ENCODE peak calls at places on chromosomes 5 and 9, in eight cellular contexts. E is tibial artery; B is left ventricle myocardium inferior; G is naive thymus-derived CD4-positive, alpha-beta T cell; S is gastrocnemius medialis; L is heart right ventricle; N is CD4-positive, alpha-beta T cell; M is sigmoid colon. C is an unnamed sample.

GRCh38 chr5:134902071-134902801 is 2.7 kb upstream of the PCBD2 start:
- DNase-seq in E (no peak), B (no peak), G (no peak), S (no peak), L (no peak), N (no peak), M (no peak), C (no peak)

GRCh38 chr5:93967923-93968322 is 226.5 kb upstream of the POU5F2 start:
- DNase-seq in E (no peak), B (no peak), G (no peak), S (no peak), L (no peak), N (no peak), M (no peak), C (no peak)

GRCh38 chr5:31346896-31347557 is 153.5 kb downstream of the CDH6 start:
- DNase-seq in E (no peak), B (no peak), G (no peak), S (no peak), L (no peak), N (no peak), M (no peak), C (no peak)

GRCh38 chr9:88403340-88403739 is 15.1 kb downstream of the SPIN1 start:
- DNase-seq in E (no peak), B (no peak), G (no peak), S (no peak), L (no peak), N (no peak), M (no peak), C (no peak)

GRCh38 chr5:147403659-147404640 is 105.9 kb downstream of the DPYSL3 start:
- DNase-seq in E (peak; percentile 87), B (no peak), G (no peak), S (peak; percentile 82), L (peak; percentile 65), N (no peak), M (peak; percentile 93), C (no peak)

GRCh38 chr9:131302244-131303075 is 12.9 kb downstream of the PLPP7 start:
- DNase-seq in E (no peak), B (peak; percentile 46), G (no peak), S (peak; percentile 97), L (no peak), N (no peak), M (no peak), C (no peak)

GRCh38 chr9:23073136-23073535 is 626.5 kb downstream of the DMRTA1 start:
- DNase-seq in E (no peak), B (no peak), G (no peak), S (no peak), L (no peak), N (no peak), M (no peak), C (no peak)

GRCh38 chr5:93741136-93741811 is at the start of gene POU5F2:
- DNase-seq in E (no peak), B (no peak), G (no peak), S (no peak), L (no peak), N (no peak), M (no peak), C (peak; percentile 8)

GRCh38 chr9:87518702-87519335 is 21.2 kb downstream of the DAPK1 start:
- DNase-seq in E (peak; percentile 80), B (peak; percentile 60), G (no peak), S (peak; percentile 65), L (peak; percentile 34), N (no peak), M (peak; percentile 92), C (no peak)

GRCh38 chr5:37532976-37533740 is 154.0 kb downstream of the WDR70 start:
- DNase-seq in E (no peak), B (no peak), G (no peak), S (no peak), L (no peak), N (no peak), M (no peak), C (no peak)

GRCh38 chr5:59615272-59615671 is 278.3 kb downstream of the PDE4D start:
- DNase-seq in E (no peak), B (no peak), G (no peak), S (no peak), L (no peak), N (no peak), M (no peak), C (no peak)

GRCh38 chr5:15992918-15993317 is 186.7 kb downstream of the MARCHF11 start:
- DNase-seq in E (no peak), B (no peak), G (no peak), S (no peak), L (no peak), N (no peak), M (no peak), C (no peak)

GRCh38 chr5:1660037-1660400 is 136.3 kb upstream of the LPCAT1 start:
- DNase-seq in E (no peak), B (no peak), G (no peak), S (no peak), L (no peak), N (no peak), M (no peak), C (no peak)

GRCh38 chr5:1660511-1660910 is 136.8 kb upstream of the LPCAT1 start:
- DNase-seq in E (no peak), B (no peak), G (no peak), S (no peak), L (no peak), N (no peak), M (no peak), C (no peak)

GRCh38 chr5:1658665-1659064 is 134.9 kb upstream of the LPCAT1 start:
- DNase-seq in E (no peak), B (no peak), G (no peak), S (no peak), L (no peak), N (no peak), M (no peak), C (no peak)

GRCh38 chr5:1661311-1661710 is 137.6 kb upstream of the LPCAT1 start:
- DNase-seq in E (no peak), B (peak; percentile 3), G (no peak), S (no peak), L (no peak), N (no peak), M (peak; percentile 49), C (no peak)

GRCh38 chr5:1659100-1660036 is 135.6 kb upstream of the LPCAT1 start:
- DNase-seq in E (no peak), B (no peak), G (no peak), S (no peak), L (no peak), N (no peak), M (no peak), C (no peak)
- H3K27me3 ChIP-seq in E (peaks cover 80% of the 10 kb centered on the region), B (peaks cover 92% of the 10 kb centered on the region), G (no peaks in the 10 kb centered on the region), S (peaks cover 16% of the 10 kb centered on the region), L (peaks cover 65% of the 10 kb centered on the region), N (peaks cover 27% of the 10 kb centered on the region), M (peaks cover 24% of the 10 kb centered on the region), C (no peaks in the 10 kb centered on the region)

DNA sequence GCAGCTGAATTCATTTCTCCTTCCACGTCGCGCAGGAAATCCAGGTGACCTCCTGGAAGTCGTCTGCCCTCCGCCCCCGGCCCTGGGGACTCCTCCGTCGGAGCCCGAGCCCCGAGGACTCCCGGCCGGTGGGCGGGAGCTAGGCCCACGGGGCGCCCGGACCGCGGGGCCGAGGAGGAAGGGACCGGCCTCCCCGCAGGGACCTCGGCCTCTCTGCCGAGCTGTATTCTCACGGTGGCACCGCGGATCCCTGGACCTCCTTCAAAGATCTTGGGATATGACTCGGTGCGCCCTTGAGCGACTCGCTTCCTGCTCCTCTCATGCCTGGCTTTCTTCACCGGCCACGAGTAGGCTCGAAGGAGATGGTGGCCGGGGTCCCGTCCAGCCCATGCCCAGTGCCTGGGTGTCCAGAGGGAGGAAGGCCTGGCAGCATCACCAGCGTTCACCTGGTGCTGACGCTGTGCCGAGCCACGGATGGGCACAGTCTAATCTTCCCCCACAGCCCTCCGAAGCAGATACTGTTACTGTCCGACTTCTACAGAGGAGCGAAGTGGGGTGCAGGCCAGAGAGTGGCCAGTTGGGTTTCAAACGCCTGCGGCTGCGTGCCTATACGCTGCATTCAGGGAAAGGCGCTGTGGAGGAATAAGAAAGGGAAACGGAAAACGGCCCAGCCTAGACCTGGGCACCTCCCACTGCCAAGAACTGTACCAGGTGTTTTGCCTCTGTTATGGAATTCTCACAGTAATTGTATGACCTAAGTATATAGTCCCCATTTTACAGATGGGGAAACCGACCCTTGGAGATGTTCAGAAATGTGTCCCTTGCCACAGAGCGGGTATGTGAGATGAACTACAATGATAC is 47.3 kb downstream of the PAX5 start:
- DNase-seq in E (no peak), B (no peak), G (no peak), S (no peak), L (no peak), N (no peak), M (no peak), C (no peak)
- H3K27me3 ChIP-seq in E (peaks cover 73% of the 10 kb centered on the region), B (peaks cover 100% of the 10 kb centered on the region), G (peaks cover 18% of the 10 kb centered on the region), S (peaks cover 40% of the 10 kb centered on the region), L (peaks cover 99% of the 10 kb centered on the region), N (peaks cover 71% of the 10 kb centered on the region), M (peaks cover 32% of the 10 kb centered on the region), C (peaks cover 3% of the 10 kb centered on the region)

GRCh38 chr9:36932198-36932597 is 101.9 kb downstream of the PAX5 start:
- DNase-seq in E (no peak), B (no peak), G (no peak), S (no peak), L (no peak), N (no peak), M (no peak), C (no peak)

GRCh38 chr9:36928210-36928609 is 105.9 kb downstream of the PAX5 start:
- DNase-seq in E (no peak), B (no peak), G (no peak), S (no peak), L (no peak), N (no peak), M (no peak), C (no peak)

GRCh38 chr9:36930941-36931340 is 103.1 kb downstream of the PAX5 start:
- DNase-seq in E (no peak), B (no peak), G (no peak), S (no peak), L (no peak), N (no peak), M (no peak), C (no peak)

GRCh38 chr9:36929350-36929675 is 104.8 kb downstream of the PAX5 start:
- DNase-seq in E (no peak), B (no peak), G (no peak), S (no peak), L (no peak), N (no peak), M (no peak), C (no peak)

DNA sequence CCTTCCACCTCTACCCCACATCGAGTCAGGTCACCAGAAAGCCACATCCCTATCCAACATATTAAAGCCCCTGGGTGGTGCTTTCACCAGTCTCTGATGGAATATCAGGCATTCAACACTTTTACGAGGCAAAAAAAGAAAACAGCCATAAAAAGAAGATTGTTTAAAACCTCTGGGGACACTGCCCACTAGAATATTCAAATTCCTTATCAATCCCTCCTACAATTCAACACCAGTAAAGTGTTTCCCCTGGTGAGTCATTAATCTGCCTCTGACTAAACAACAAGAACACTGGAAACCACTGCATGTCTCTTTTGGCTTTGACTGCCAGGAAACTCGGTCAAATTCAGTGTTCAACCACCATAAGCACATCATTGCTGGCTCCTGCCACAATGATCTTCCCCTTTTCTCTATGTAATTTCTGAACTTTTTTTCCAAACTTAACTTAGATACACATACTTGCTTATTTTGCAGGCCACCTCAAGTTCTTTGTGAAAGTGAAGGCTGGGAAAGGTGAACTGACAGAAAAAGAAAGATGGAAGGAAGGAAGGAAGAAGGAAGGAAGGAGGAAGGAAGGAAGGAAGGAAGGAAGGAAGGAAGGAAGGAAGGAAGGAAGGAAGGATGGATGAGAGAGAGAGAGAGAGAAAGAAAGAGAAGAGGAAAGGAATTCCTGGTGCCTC is 105.3 kb downstream of the PAX5 start:
- DNase-seq in E (no peak), B (no peak), G (no peak), S (no peak), L (no peak), N (no peak), M (no peak), C (no peak)
- H3K27me3 ChIP-seq in E (peaks cover 8% of the 10 kb centered on the region), B (peaks cover 72% of the 10 kb centered on the region), G (no peaks in the 10 kb centered on the region), S (no peaks in the 10 kb centered on the region), L (peaks cover 11% of the 10 kb centered on the region), N (no peaks in the 10 kb centered on the region), M (no peaks in the 10 kb centered on the region), C (no peaks in the 10 kb centered on the region)

GRCh38 chr5:101067415-101067814 is 164.3 kb upstream of the ST8SIA4 start:
- DNase-seq in E (no peak), B (no peak), G (no peak), S (no peak), L (no peak), N (no peak), M (no peak), C (peak; percentile 7)
- H3K27me3 ChIP-seq in E (no peaks in the 10 kb centered on the region), B (no peaks in the 10 kb centered on the region), G (no peaks in the 10 kb centered on the region), S (no peaks in the 10 kb centered on the region), L (no peaks in the 10 kb centered on the region), N (no peaks in the 10 kb centered on the region), M (no peaks in the 10 kb centered on the region), C (no peaks in the 10 kb centered on the region)